ENCODE peak calls at places on chromosomes 11 and 22, in four cellular contexts. K is esophagus squamous epithelium, Q is SK-N-DZ, V is heart left ventricle. S is an unnamed sample.

GRCh38 chr11:108571001-108571400 is 22.6 kb downstream of the EXPH5 start:
- DNase-seq in K (no peak), Q (no peak), V (no peak), S (no peak)

GRCh38 chr11:14542384-14542783 is 22.2 kb upstream of the PSMA1 start:
- DNase-seq in K (no peak), Q (no peak), V (no peak), S (no peak)

GRCh38 chr22:49632199-49633009 is 195.3 kb downstream of the BRD1 start:
- DNase-seq in K (no peak), Q (peak), V (peak), S (peak)

GRCh38 chr22:46453006-46453828 is 84.2 kb downstream of the CELSR1 start:
- DNase-seq in K (no peak), Q (no peak), V (no peak), S (no peak)

GRCh38 chr11:78216571-78217287 is 28.0 kb downstream of the USP35 start:
- DNase-seq in K (no peak), Q (no peak), V (no peak), S (no peak)

GRCh38 chr11:13776134-13776815 is 107.8 kb downstream of the FAR1 start:
- DNase-seq in K (no peak), Q (no peak), V (no peak), S (no peak)

GRCh38 chr22:35839811-35840739 is 122.4 kb downstream of the APOL5 start:
- DNase-seq in K (peak), Q (peak), V (peak), S (peak)

GRCh38 chr11:64447717-64448598 is 89.0 kb downstream of the RPS6KA4 start:
- DNase-seq in K (no peak), Q (no peak), V (no peak), S (peak)

GRCh38 chr11:57798905-57799559 is 37.4 kb downstream of the CTNND1 start:
- DNase-seq in K (no peak), Q (no peak), V (peak), S (no peak)

GRCh38 chr11:72569966-72570892 is 104.0 kb downstream of the PDE2A start:
- DNase-seq in K (no peak), Q (no peak), V (no peak), S (no peak)

GRCh38 chr22:49668402-49668801 is 159.3 kb downstream of the BRD1 start:
- DNase-seq in K (no peak), Q (no peak), V (no peak), S (no peak)

GRCh38 chr11:33476945-33477584 is 219.9 kb downstream of the HIPK3 start:
- DNase-seq in K (no peak), Q (no peak), V (no peak), S (no peak)

GRCh38 chr22:32023251-32023827 is 19.7 kb upstream of the SLC5A1 start:
- DNase-seq in K (no peak), Q (no peak), V (no peak), S (no peak)

GRCh38 chr11:121586727-121587126 is 134.0 kb upstream of the SORL1-AS1 start:
- DNase-seq in K (no peak), Q (no peak), V (no peak), S (no peak)

GRCh38 chr22:49871482-49871881 is 17.8 kb downstream of the ZBED4 start:
- DNase-seq in K (no peak), Q (no peak), V (no peak), S (no peak)

GRCh38 chr11:90332415-90332814 is 109.6 kb upstream of the CHORDC1 start:
- DNase-seq in K (no peak), Q (no peak), V (no peak), S (no peak)

GRCh38 chr11:12827929-12828812 is 153.9 kb downstream of the TEAD1 start:
- DNase-seq in K (no peak), Q (peak), V (no peak), S (peak)

GRCh38 chr22:37445501-37445900 is 18.2 kb upstream of the ELFN2 start:
- DNase-seq in K (no peak), Q (no peak), V (no peak), S (no peak)

GRCh38 chr11:63993100-63993499 is 6.9 kb downstream of the OTUB1 start:
- DNase-seq in K (no peak), Q (no peak), V (no peak), S (no peak)

GRCh38 chr11:17405232-17406005 is 17.0 kb upstream of the KCNJ11 start:
- DNase-seq in K (no peak), Q (peak), V (peak), S (peak)

GRCh38 chr22:39236321-39237275 is 8.2 kb downstream of the PDGFB start:
- DNase-seq in K (no peak), Q (no peak), V (peak), S (no peak)

GRCh38 chr11:12066056-12066798 is 44.2 kb upstream of the MICAL2 start:
- DNase-seq in K (no peak), Q (no peak), V (no peak), S (no peak)

GRCh38 chr22:46251266-46251665 is 1.2 kb upstream of the CDPF1 start:
- DNase-seq in K (no peak), Q (no peak), V (no peak), S (no peak)

GRCh38 chr22:21012446-21013407 is 2.2 kb upstream of the P2RX6 start:
- DNase-seq in K (no peak), Q (no peak), V (no peak), S (no peak)

S was measured in H7.